ENCODE peak calls at places on chromosomes 5 and 9, in six cellular contexts. E is pulmonary artery endothelial cell; Q is left ventricle myocardium inferior; L is NCI-H2081; Y is stimulated activated naive CD8-positive, alpha-beta T cell treated with anti-CD3 and anti-CD28 coated beads, Interleukin-15, Interleukin-2, amounts not matched to agents 100 U/mL and 50 U/mL, for 24 hours; B is effector memory CD8-positive, alpha-beta T cell. C is an unnamed sample.

GRCh38 chr5:52580921-52581320 is 206.8 kb upstream of the ITGA1 start:
- DNase-seq in E (no peak), B (no peak), L (no peak), Q (no peak), Y (no peak), C (no peak)

GRCh38 chr9:15104826-15105420 is 194.7 kb upstream of the FREM1 start:
- DNase-seq in L (peak), Q (no peak), B (peak), Y (peak), E (peak), C (no peak)

GRCh38 chr9:133375116-133375723 is 640 bp downstream of the SURF4 start:
- DNase-seq in L (no peak), E (no peak), Y (peak), B (no peak), Q (no peak), C (no peak)

GRCh38 chr5:170572453-170572852 is 68.6 kb downstream of the KCNIP1 start:
- DNase-seq in Q (no peak), Y (peak), E (peak), B (no peak), L (no peak), C (peak)

GRCh38 chr5:130874861-130875419 is 290.1 kb downstream of the HINT1 start:
- DNase-seq in E (no peak), B (no peak), L (no peak), Q (no peak), Y (no peak), C (no peak)

GRCh38 chr5:135310328-135310989 is 88.6 kb downstream of the MACROH2A1 start:
- DNase-seq in Q (no peak), Y (no peak), E (no peak), L (no peak), B (no peak), C (no peak)

GRCh38 chr5:3304346-3304745 is 291.3 kb upstream of the IRX1 start:
- DNase-seq in B (no peak), L (no peak), E (no peak), Y (no peak), Q (no peak), C (no peak)

GRCh38 chr5:163964650-163965049 is 459.2 kb downstream of the MAT2B start:
- DNase-seq in Q (no peak), B (no peak), Y (no peak), L (no peak), E (no peak), C (no peak)

GRCh38 chr5:68730220-68731010 is 363.4 kb upstream of the SLC30A5 start:
- DNase-seq in L (no peak), Q (peak), B (no peak), Y (no peak), E (peak), C (peak)

GRCh38 chr5:179193746-179194145 is 133.6 kb downstream of the ZNF354C start:
- DNase-seq in Q (peak), Y (no peak), E (no peak), L (no peak), B (no peak), C (no peak)

GRCh38 chr5:90161399-90161798 is 248.2 kb downstream of the CETN3 start:
- DNase-seq in Y (peak), L (no peak), B (no peak), E (peak), Q (peak), C (peak)

GRCh38 chr9:85228111-85228855 is 513.5 kb downstream of the AGTPBP1 start:
- DNase-seq in B (no peak), Q (no peak), Y (no peak), L (no peak), E (no peak), C (no peak)

GRCh38 chr9:133307271-133307670 is 28.7 kb downstream of the SURF6 start:
- DNase-seq in Q (no peak), B (no peak), L (no peak), E (no peak), Y (no peak), C (no peak)

GRCh38 chr9:122742003-122742402 is at the start of gene OR1L6:
- DNase-seq in Q (no peak), L (no peak), Y (no peak), E (no peak), B (no peak), C (no peak)

GRCh38 chr9:114098021-114098659 is 952 bp downstream of the KIF12 start:
- DNase-seq in Q (no peak), L (peak), E (no peak), Y (peak), B (no peak), C (no peak)

GRCh38 chr5:155792873-155793272 is 534.1 kb upstream of the SGCD start:
- DNase-seq in L (no peak), Y (no peak), B (no peak), E (no peak), Q (no peak), C (no peak)

GRCh38 chr9:137046094-137046787 is at the start of gene NPDC1:
- DNase-seq in B (peak), Q (peak), Y (peak), L (peak), E (peak), C (no peak)

GRCh38 chr9:92590386-92590785 is 54.6 kb upstream of the ECM2 start:
- DNase-seq in B (no peak), Q (peak), E (peak), Y (no peak), L (no peak), C (no peak)

GRCh38 chr9:125829743-125830142 is 82.6 kb downstream of the PBX3 start:
- DNase-seq in L (no peak), Y (peak), Q (no peak), B (peak), E (peak), C (no peak)

GRCh38 chr9:696332-697090 is 145.0 kb upstream of the DMRT1 start:
- DNase-seq in Y (no peak), L (no peak), E (no peak), Q (peak), B (no peak), C (no peak)

GRCh38 chr5:156394642-156395393 is 67.9 kb downstream of the SGCD start:
- DNase-seq in Q (no peak), Y (no peak), B (no peak), E (no peak), L (peak), C (no peak)

GRCh38 chr5:122942164-122942914 is 94.2 kb downstream of the PPIC start:
- DNase-seq in E (peak), B (no peak), Q (no peak), Y (no peak), L (no peak), C (no peak)

GRCh38 chr9:73053543-73053942 is 98.1 kb upstream of the ANXA1 start:
- DNase-seq in L (no peak), E (no peak), B (no peak), Q (no peak), Y (no peak), C (no peak)

GRCh38 chr5:168039485-168040005 is 251.9 kb upstream of the WWC1 start:
- DNase-seq in L (peak), Y (no peak), Q (no peak), E (no peak), B (no peak), C (no peak)

GRCh38 chr5:43301653-43302091 is 11.5 kb downstream of the HMGCS1 start:
- DNase-seq in Y (no peak), Q (no peak), L (no peak), E (no peak), B (no peak), C (no peak)